ENCODE peak calls at places on chromosomes 16 and 17, in nine cellular contexts. B is ureter; G is activated T-cell treated with anti-CD3 and anti-CD28 coated beads, Interleukin-2, amount 50 U/mL, for 4 hours; D is stimulated activated CD8-positive, alpha-beta memory T cell treated with anti-CD3 and anti-CD28 coated beads, Interleukin-4, amount 100 ng/mL, for 24 hours; I is psoas muscle; Y is posterior cingulate gyrus; Z is effector CD4-positive, alpha-beta T cell; W is renal cortical epithelial cell; S is T follicular helper cell. F is an unnamed sample.
A peak's percentile ranks its signal among the peaks of the same experiment; 100 is the strongest.

GRCh38 chr17:3843935-3844516 is 2.0 kb downstream of the NCBP3 start:
- DNase-seq in W (peak; percentile 35), I (no peak), G (peak; percentile 37), Z (peak; percentile 19), B (no peak), D (peak; percentile 24), Y (no peak), S (peak; percentile 18), F (no peak)

GRCh38 chr17:12603566-12603965 is 62.1 kb upstream of the MYOCD start:
- DNase-seq in W (no peak), I (no peak), Y (no peak), D (no peak), G (no peak), S (no peak), Z (no peak), B (no peak), F (no peak)

GRCh38 chr16:56415849-56416248 is 9.5 kb downstream of the AMFR start:
- DNase-seq in B (no peak), G (no peak), D (no peak), W (no peak), I (no peak), S (no peak), Y (no peak), Z (no peak), F (no peak)

GRCh38 chr17:10585529-10585928 is 36.1 kb upstream of the MYH2 start:
- DNase-seq in D (no peak), S (no peak), Y (no peak), G (no peak), Z (no peak), W (no peak), I (no peak), B (no peak), F (no peak)

GRCh38 chr16:78596996-78597422 is 497.6 kb downstream of the WWOX start:
- DNase-seq in D (no peak), G (no peak), B (no peak), Y (no peak), I (no peak), S (no peak), W (no peak), Z (no peak), F (no peak)

GRCh38 chr16:69187387-69187890 is 475 bp downstream of the SNTB2 start:
- DNase-seq in I (peak; percentile 75), G (peak; percentile 19), D (peak; percentile 19), Z (peak; percentile 12), S (peak; percentile 14), W (no peak), B (peak; percentile 54), Y (peak; percentile 39), F (no peak)

GRCh38 chr16:49471038-49471727 is 97.6 kb downstream of the C16orf78 start:
- DNase-seq in W (no peak), G (no peak), Z (no peak), Y (no peak), I (no peak), D (no peak), S (no peak), B (peak; percentile 19), F (peak; percentile 7)

GRCh38 chr16:88062341-88062861 is 111.2 kb downstream of the BANP start:
- DNase-seq in Z (no peak), S (no peak), I (peak; percentile 68), D (no peak), W (peak; percentile 49), Y (no peak), G (no peak), B (no peak), F (peak; percentile 85)

GRCh38 chr17:1730004-1730344 is 5.5 kb downstream of the WDR81 start:
- DNase-seq in I (no peak), D (no peak), G (no peak), S (no peak), B (no peak), W (no peak), Y (no peak), Z (no peak), F (no peak)

F was measured in right atrium auricular region.